ENCODE peak calls at places on chromosomes 16 and 17, in seven cellular contexts. One of them, this sample, is unnamed.

GRCh38 chr17:44900894-44901293 is 1.6 kb upstream of the EFTUD2 start:
- DNase-seq in body of pancreas: no peak
- DNase-seq in heart left ventricle: no peak
- DNase-seq in esophagus muscularis mucosa: no peak
- DNase-seq in tibial nerve: no peak
- DNase-seq in A549: no peak
- DNase-seq in mammary epithelial cell: peak; percentile 66
- DNase-seq in this sample: no peak

GRCh38 chr17:14745541-14745940 is 444.7 kb downstream of the HS3ST3B1 start:
- DNase-seq in tibial nerve: no peak
- DNase-seq in heart left ventricle: no peak
- DNase-seq in mammary epithelial cell: peak; percentile 40
- DNase-seq in esophagus muscularis mucosa: no peak
- DNase-seq in body of pancreas: no peak
- DNase-seq in A549: no peak
- DNase-seq in this sample: peak; percentile 52

GRCh38 chr16:50916040-50916439 is 174.2 kb downstream of the CYLD start:
- DNase-seq in A549: no peak
- DNase-seq in heart left ventricle: no peak
- DNase-seq in tibial nerve: no peak
- DNase-seq in esophagus muscularis mucosa: no peak
- DNase-seq in body of pancreas: no peak
- DNase-seq in mammary epithelial cell: peak; percentile 80
- DNase-seq in this sample: no peak

GRCh38 chr17:48624544-48625501 is 1.3 kb downstream of the HOXB9 start:
- DNase-seq in esophagus muscularis mucosa: no peak
- DNase-seq in body of pancreas: no peak
- DNase-seq in heart left ventricle: no peak
- DNase-seq in A549: peak; percentile 74
- DNase-seq in tibial nerve: no peak
- DNase-seq in mammary epithelial cell: no peak
- DNase-seq in this sample: no peak

GRCh38 chr17:40086150-40087044 is 14.0 kb downstream of the NR1D1 start:
- DNase-seq in body of pancreas: peak; percentile 68
- DNase-seq in A549: peak; percentile 85
- DNase-seq in tibial nerve: no peak
- DNase-seq in heart left ventricle: no peak
- DNase-seq in mammary epithelial cell: no peak
- DNase-seq in esophagus muscularis mucosa: no peak
- DNase-seq in this sample: peak; percentile 78

GRCh38 chr17:42194133-42194899 is at the start of gene GHDC:
- DNase-seq in A549: peak; percentile 92
- DNase-seq in mammary epithelial cell: peak; percentile 65
- DNase-seq in body of pancreas: peak; percentile 88
- DNase-seq in heart left ventricle: peak; percentile 86
- DNase-seq in esophagus muscularis mucosa: peak; percentile 95
- DNase-seq in tibial nerve: peak; percentile 61
- DNase-seq in this sample: peak; percentile 83

GRCh38 chr16:68644715-68645493 is at the start of gene CDH3:
- DNase-seq in mammary epithelial cell: peak; percentile 97
- DNase-seq in esophagus muscularis mucosa: no peak
- DNase-seq in A549: no peak
- DNase-seq in body of pancreas: peak; percentile 61
- DNase-seq in heart left ventricle: no peak
- DNase-seq in tibial nerve: no peak
- DNase-seq in this sample: peak; percentile 48

GRCh38 chr16:68466174-68466573 is 17.9 kb upstream of the SMPD3 start:
- DNase-seq in tibial nerve: no peak
- DNase-seq in A549: no peak
- DNase-seq in heart left ventricle: no peak
- DNase-seq in mammary epithelial cell: no peak
- DNase-seq in esophagus muscularis mucosa: no peak
- DNase-seq in body of pancreas: no peak
- DNase-seq in this sample: no peak

GRCh38 chr17:70875729-70876344 is 706.5 kb downstream of the KCNJ2 start:
- DNase-seq in mammary epithelial cell: no peak
- DNase-seq in A549: no peak
- DNase-seq in heart left ventricle: no peak
- DNase-seq in body of pancreas: no peak
- DNase-seq in tibial nerve: no peak
- DNase-seq in esophagus muscularis mucosa: no peak
- DNase-seq in this sample: peak; percentile 83

GRCh38 chr17:45230787-45231480 is 9.2 kb downstream of the FMNL1 start:
- DNase-seq in heart left ventricle: peak; percentile 76
- DNase-seq in mammary epithelial cell: peak; percentile 43
- DNase-seq in body of pancreas: no peak
- DNase-seq in A549: no peak
- DNase-seq in esophagus muscularis mucosa: no peak
- DNase-seq in tibial nerve: no peak
- DNase-seq in this sample: no peak

GRCh38 chr17:512926-513325 is 160.3 kb upstream of the RPH3AL start:
- DNase-seq in body of pancreas: peak; percentile 26
- DNase-seq in tibial nerve: no peak
- DNase-seq in heart left ventricle: no peak
- DNase-seq in A549: no peak
- DNase-seq in esophagus muscularis mucosa: no peak
- DNase-seq in mammary epithelial cell: peak; percentile 41
- DNase-seq in this sample: peak; percentile 31

GRCh38 chr17:45234641-45235040 is 13.0 kb downstream of the FMNL1 start:
- DNase-seq in heart left ventricle: no peak
- DNase-seq in tibial nerve: no peak
- DNase-seq in esophagus muscularis mucosa: no peak
- DNase-seq in mammary epithelial cell: no peak
- DNase-seq in A549: no peak
- DNase-seq in body of pancreas: no peak
- DNase-seq in this sample: peak; percentile 55

GRCh38 chr17:72334205-72334604 is 213.4 kb downstream of the SOX9 start:
- DNase-seq in tibial nerve: no peak
- DNase-seq in A549: no peak
- DNase-seq in body of pancreas: no peak
- DNase-seq in heart left ventricle: no peak
- DNase-seq in esophagus muscularis mucosa: no peak
- DNase-seq in mammary epithelial cell: peak; percentile 33
- DNase-seq in this sample: no peak

GRCh38 chr17:50347087-50347893 is 1.4 kb downstream of the XYLT2 start:
- DNase-seq in tibial nerve: no peak
- DNase-seq in esophagus muscularis mucosa: no peak
- DNase-seq in heart left ventricle: no peak
- DNase-seq in body of pancreas: no peak
- DNase-seq in mammary epithelial cell: no peak
- DNase-seq in A549: no peak
- DNase-seq in this sample: peak; percentile 22

GRCh38 chr17:21275047-21275578 is 9.4 kb upstream of the MAP2K3 start:
- DNase-seq in tibial nerve: no peak
- DNase-seq in mammary epithelial cell: no peak
- DNase-seq in body of pancreas: no peak
- DNase-seq in esophagus muscularis mucosa: no peak
- DNase-seq in A549: no peak
- DNase-seq in heart left ventricle: no peak
- DNase-seq in this sample: no peak

GRCh38 chr17:40469805-40470675 is 26.8 kb downstream of the IGFBP4 start:
- DNase-seq in body of pancreas: no peak
- DNase-seq in esophagus muscularis mucosa: no peak
- DNase-seq in heart left ventricle: no peak
- DNase-seq in mammary epithelial cell: no peak
- DNase-seq in tibial nerve: no peak
- DNase-seq in A549: no peak
- DNase-seq in this sample: no peak

GRCh38 chr16:6160871-6161270 is 1063.3 kb upstream of the EEF2KMT start:
- DNase-seq in A549: no peak
- DNase-seq in mammary epithelial cell: no peak
- DNase-seq in body of pancreas: no peak
- DNase-seq in tibial nerve: no peak
- DNase-seq in heart left ventricle: no peak
- DNase-seq in esophagus muscularis mucosa: no peak
- DNase-seq in this sample: no peak

GRCh38 chr16:6160303-6160702 is 1062.7 kb upstream of the EEF2KMT start:
- DNase-seq in body of pancreas: no peak
- DNase-seq in tibial nerve: no peak
- DNase-seq in mammary epithelial cell: no peak
- DNase-seq in heart left ventricle: no peak
- DNase-seq in A549: no peak
- DNase-seq in esophagus muscularis mucosa: no peak
- DNase-seq in this sample: no peak

GRCh38 chr16:6170022-6170421 is 1072.4 kb upstream of the EEF2KMT start:
- DNase-seq in body of pancreas: no peak
- DNase-seq in heart left ventricle: no peak
- DNase-seq in A549: no peak
- DNase-seq in tibial nerve: no peak
- DNase-seq in esophagus muscularis mucosa: no peak
- DNase-seq in mammary epithelial cell: no peak
- DNase-seq in this sample: no peak

DNA sequence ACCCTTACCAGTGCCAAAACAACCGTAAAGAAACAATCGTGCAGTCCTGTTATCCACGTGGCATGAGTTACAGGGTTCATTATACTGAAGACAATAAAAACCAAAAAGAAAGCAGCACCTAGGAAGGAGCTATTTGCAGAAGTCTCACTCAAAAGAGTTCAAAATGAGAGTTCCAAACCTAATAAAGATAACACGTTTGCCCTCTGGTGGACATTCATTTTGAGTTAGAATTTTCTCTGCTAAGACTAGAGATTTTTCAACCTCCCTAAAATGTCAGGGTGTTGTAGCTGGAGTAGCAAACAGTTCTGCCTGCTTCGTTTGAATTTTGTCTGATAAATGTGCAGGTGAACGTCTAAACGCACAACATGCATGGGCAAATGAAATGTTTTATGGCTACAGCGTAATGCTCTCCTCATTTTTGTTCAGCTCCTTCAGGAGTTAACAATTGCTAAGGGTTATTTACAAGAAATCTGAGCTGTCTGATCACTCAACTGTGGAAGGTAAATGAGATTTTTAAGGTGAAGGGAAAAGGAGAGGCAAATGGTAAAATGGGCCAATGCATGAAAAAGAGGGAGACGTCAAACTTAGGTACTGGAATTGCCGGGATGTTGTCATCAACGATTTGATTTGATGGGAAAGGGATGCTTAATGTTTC is 1067.9 kb upstream of the EEF2KMT start:
- DNase-seq in mammary epithelial cell: no peak
- DNase-seq in heart left ventricle: no peak
- DNase-seq in body of pancreas: no peak
- DNase-seq in tibial nerve: no peak
- DNase-seq in A549: no peak
- DNase-seq in esophagus muscularis mucosa: no peak
- DNase-seq in this sample: no peak
- TF ChIP-seq CTCF in mammary epithelial cell: no peak
- TF ChIP-seq CTCF in heart left ventricle: no peak
- TF ChIP-seq CTCF in body of pancreas: no peak
- TF ChIP-seq CTCF in tibial nerve: no peak
- TF ChIP-seq CTCF in A549: no peak
- TF ChIP-seq CTCF in esophagus muscularis mucosa: no peak
- TF ChIP-seq CTCF in this sample: no peak

GRCh38 chr16:28136751-28137434 is 73.4 kb upstream of the GSG1L start:
- DNase-seq in mammary epithelial cell: no peak
- DNase-seq in heart left ventricle: no peak
- DNase-seq in A549: no peak
- DNase-seq in body of pancreas: no peak
- DNase-seq in esophagus muscularis mucosa: no peak
- DNase-seq in tibial nerve: no peak
- DNase-seq in this sample: no peak

GRCh38 chr16:28139530-28139929 is 72.2 kb downstream of the XPO6 start:
- DNase-seq in A549: peak; percentile 22
- DNase-seq in heart left ventricle: no peak
- DNase-seq in tibial nerve: no peak
- DNase-seq in body of pancreas: no peak
- DNase-seq in esophagus muscularis mucosa: no peak
- DNase-seq in mammary epithelial cell: no peak
- DNase-seq in this sample: no peak

GRCh38 chr16:28146536-28146935 is 65.2 kb downstream of the XPO6 start:
- DNase-seq in A549: no peak
- DNase-seq in body of pancreas: no peak
- DNase-seq in tibial nerve: no peak
- DNase-seq in mammary epithelial cell: no peak
- DNase-seq in heart left ventricle: no peak
- DNase-seq in esophagus muscularis mucosa: no peak
- DNase-seq in this sample: no peak

GRCh38 chr16:28140788-28141618 is 70.8 kb downstream of the XPO6 start:
- DNase-seq in tibial nerve: no peak
- DNase-seq in esophagus muscularis mucosa: no peak
- DNase-seq in heart left ventricle: no peak
- DNase-seq in body of pancreas: peak; percentile 21
- DNase-seq in mammary epithelial cell: no peak
- DNase-seq in A549: no peak
- DNase-seq in this sample: no peak
- H3K4me3 ChIP-seq in tibial nerve: peak overlapping the region; percentile 13
- H3K4me3 ChIP-seq in esophagus muscularis mucosa: no peak overlapping the region
- H3K4me3 ChIP-seq in heart left ventricle: no peak overlapping the region
- H3K4me3 ChIP-seq in body of pancreas: no peak overlapping the region
- H3K4me3 ChIP-seq in mammary epithelial cell: no peak overlapping the region
- H3K4me3 ChIP-seq in A549: no peak overlapping the region
- H3K4me3 ChIP-seq in this sample: no peak overlapping the region

GRCh38 chr17:43660816-43661493 is 767 bp downstream of the MEOX1 start:
- DNase-seq in esophagus muscularis mucosa: no peak
- DNase-seq in tibial nerve: no peak
- DNase-seq in A549: no peak
- DNase-seq in mammary epithelial cell: no peak
- DNase-seq in body of pancreas: no peak
- DNase-seq in heart left ventricle: no peak
- DNase-seq in this sample: no peak
- H3K4me1 ChIP-seq in esophagus muscularis mucosa: peaks cover 38% of the 10 kb centered on the region
- H3K4me1 ChIP-seq in tibial nerve: peaks cover 8% of the 10 kb centered on the region
- H3K4me1 ChIP-seq in A549: no peaks in the 10 kb centered on the region
- H3K4me1 ChIP-seq in mammary epithelial cell: peaks cover 13% of the 10 kb centered on the region
- H3K4me1 ChIP-seq in body of pancreas: no peaks in the 10 kb centered on the region
- H3K4me1 ChIP-seq in heart left ventricle: peaks cover 63% of the 10 kb centered on the region
- H3K4me1 ChIP-seq in this sample: peaks cover 18% of the 10 kb centered on the region

DNA sequence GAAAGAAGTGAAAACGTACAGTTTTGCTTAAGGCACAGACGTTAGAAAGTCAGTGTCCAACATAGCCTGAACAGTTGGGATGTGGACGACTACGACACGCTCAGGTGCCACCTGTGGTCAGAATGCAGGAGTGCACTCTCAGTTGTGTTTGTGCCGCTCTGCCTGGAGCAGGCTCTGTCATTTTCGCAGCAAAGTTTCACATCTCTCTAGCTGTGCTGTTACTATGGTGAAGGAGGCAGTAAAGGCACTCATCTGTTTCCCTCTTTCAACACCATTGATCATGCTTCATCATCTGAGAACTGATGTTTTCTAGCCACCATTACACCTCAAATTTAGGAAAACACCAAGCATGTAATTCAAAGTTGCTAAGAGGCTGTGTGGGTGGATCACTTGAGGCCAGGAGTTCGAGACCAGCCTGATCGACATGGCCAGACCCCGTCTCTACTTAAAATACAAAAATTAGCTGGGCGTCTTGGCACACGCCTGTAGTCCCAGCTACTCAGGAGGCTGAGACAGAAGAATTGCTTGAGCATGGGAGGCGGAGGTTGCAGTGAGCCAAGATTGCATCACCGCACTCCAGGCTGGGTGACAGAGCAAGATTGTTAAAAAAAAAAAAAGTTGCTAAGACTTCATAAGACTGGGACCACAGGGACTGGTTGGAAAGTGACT is 44.9 kb upstream of the DNAJA2 start:
- DNase-seq in tibial nerve: no peak
- DNase-seq in heart left ventricle: no peak
- DNase-seq in mammary epithelial cell: peak; percentile 56
- DNase-seq in esophagus muscularis mucosa: no peak
- DNase-seq in body of pancreas: peak; percentile 70
- DNase-seq in A549: peak; percentile 80
- DNase-seq in this sample: peak; percentile 18
- TF ChIP-seq CTCF in tibial nerve: no peak
- TF ChIP-seq CTCF in heart left ventricle: peak; percentile 28
- TF ChIP-seq CTCF in mammary epithelial cell: peak; percentile 57
- TF ChIP-seq CTCF in esophagus muscularis mucosa: no peak
- TF ChIP-seq CTCF in body of pancreas: peak; percentile 64
- TF ChIP-seq CTCF in A549: no peak
- TF ChIP-seq CTCF in this sample: peak; percentile 27

This sample was measured in cardiac muscle cell.